ENCODE peak calls at places on chromosomes 12 and 14, in eight cellular contexts. I is epithelial cell of proximal tubule; X is activated CD4-positive, CD25-positive, alpha-beta regulatory T cell treated with anti-CD3 and anti-CD28 coated beads, Interleukin-2, amount 50 U/mL, for 72 hours; S is A172; B is globus pallidus; J is fibroblast of mammary gland; F is left colon; Y is iPS DF 6.9. G is an unnamed sample.

GRCh38 chr12:81245458-81245857 is 167.6 kb downstream of the ACSS3 start:
- DNase-seq in Y (no peak), F (no peak), S (no peak), J (no peak), X (no peak), B (peak; percentile 14), I (no peak), G (no peak)

GRCh38 chr12:117032593-117033381 is 66.4 kb downstream of the TESC start:
- DNase-seq in B (peak; percentile 5), J (peak; percentile 9), Y (no peak), X (no peak), F (no peak), I (no peak), S (no peak), G (peak; percentile 79)

GRCh38 chr12:104064842-104065441 is 611 bp downstream of the HCFC2 start:
- DNase-seq in S (no peak), B (peak; percentile 26), I (no peak), X (no peak), J (no peak), Y (no peak), F (peak; percentile 23), G (peak; percentile 76)

GRCh38 chr14:68945585-68946289 is 33.4 kb downstream of the ACTN1 start:
- DNase-seq in Y (no peak), I (no peak), S (no peak), J (no peak), X (no peak), B (no peak), F (peak; percentile 72), G (peak; percentile 69)

GRCh38 chr12:121238604-121239334 is 28.8 kb downstream of the P2RX4 start:
- DNase-seq in J (no peak), B (no peak), X (no peak), F (no peak), Y (no peak), I (no peak), S (no peak), G (no peak)

GRCh38 chr12:96208346-96208745 is 14.2 kb downstream of the ELK3 start:
- DNase-seq in F (no peak), I (peak; percentile 67), X (no peak), B (no peak), J (peak; percentile 92), Y (no peak), S (peak; percentile 30), G (no peak)

GRCh38 chr12:30138483-30138882 is 354.7 kb upstream of the TMTC1 start:
- DNase-seq in S (no peak), X (no peak), Y (peak; percentile 4), B (no peak), F (no peak), J (no peak), I (no peak), G (no peak)

GRCh38 chr12:14960548-14961465 is 594 bp downstream of the ARHGDIB start:
- DNase-seq in F (no peak), B (peak; percentile 19), J (peak; percentile 11), Y (no peak), I (no peak), X (no peak), S (peak; percentile 14), G (no peak)

GRCh38 chr14:38762436-38762835 is 340.6 kb downstream of the SEC23A start:
- DNase-seq in Y (no peak), B (no peak), F (no peak), I (no peak), X (no peak), S (peak; percentile 1), J (no peak), G (no peak)

GRCh38 chr14:77439861-77440260 is 16.5 kb upstream of the NOXRED1 start:
- DNase-seq in X (no peak), I (no peak), F (no peak), S (no peak), B (no peak), Y (no peak), J (no peak), G (no peak)

GRCh38 chr14:95896628-95897027 is 20.0 kb downstream of the TUNAR start:
- DNase-seq in J (no peak), S (no peak), I (no peak), Y (no peak), F (no peak), X (no peak), B (no peak), G (no peak)

G was measured in kidney.